ENCODE peak calls at places on chromosomes 12 and 14, in eight cellular contexts. R is heart right ventricle; E is WERI-Rb-1; O is tibial artery; P is IMR-90; N is effector memory CD4-positive, alpha-beta T cell; V is AG04450; Z is stomach. T is an unnamed sample.
A peak's percentile ranks its signal among the peaks of the same experiment; 100 is the strongest.

GRCh38 chr14:102504302-102504950 is 5.2 kb downstream of the ANKRD9 start:
- DNase-seq in R (no peak), E (no peak), O (no peak), P (no peak), N (no peak), V (no peak), Z (no peak), T (peak; percentile 74)

GRCh38 chr14:100709252-100709955 is 17.3 kb upstream of the DLK1 start:
- DNase-seq in R (peak; percentile 32), E (no peak), O (no peak), P (peak; percentile 10), N (no peak), V (no peak), Z (no peak), T (no peak)

GRCh38 chr14:63986789-63987533 is 134.2 kb downstream of the SYNE2 start:
- DNase-seq in R (no peak), E (no peak), O (no peak), P (peak; percentile 78), N (no peak), V (peak; percentile 16), Z (no peak), T (no peak)

GRCh38 chr12:78406776-78407335 is 457.7 kb upstream of the SYT1 start:
- DNase-seq in R (no peak), E (no peak), O (no peak), P (peak; percentile 9), N (no peak), V (no peak), Z (no peak), T (no peak)

GRCh38 chr12:31560516-31560915 is 30.4 kb downstream of the DENND5B start:
- DNase-seq in R (no peak), E (no peak), O (no peak), P (no peak), N (no peak), V (no peak), Z (no peak), T (no peak)

GRCh38 chr12:29497588-29497987 is at the start of gene OVCH1:
- DNase-seq in R (no peak), E (no peak), O (no peak), P (no peak), N (no peak), V (no peak), Z (no peak), T (no peak)

GRCh38 chr12:23640754-23641153 is 308.7 kb downstream of the SOX5 start:
- DNase-seq in R (no peak), E (peak; percentile 10), O (no peak), P (no peak), N (no peak), V (no peak), Z (no peak), T (no peak)

GRCh38 chr14:90114554-90114953 is 52.8 kb downstream of the KCNK13 start:
- DNase-seq in R (no peak), E (no peak), O (no peak), P (no peak), N (no peak), V (no peak), Z (no peak), T (no peak)

DNA sequence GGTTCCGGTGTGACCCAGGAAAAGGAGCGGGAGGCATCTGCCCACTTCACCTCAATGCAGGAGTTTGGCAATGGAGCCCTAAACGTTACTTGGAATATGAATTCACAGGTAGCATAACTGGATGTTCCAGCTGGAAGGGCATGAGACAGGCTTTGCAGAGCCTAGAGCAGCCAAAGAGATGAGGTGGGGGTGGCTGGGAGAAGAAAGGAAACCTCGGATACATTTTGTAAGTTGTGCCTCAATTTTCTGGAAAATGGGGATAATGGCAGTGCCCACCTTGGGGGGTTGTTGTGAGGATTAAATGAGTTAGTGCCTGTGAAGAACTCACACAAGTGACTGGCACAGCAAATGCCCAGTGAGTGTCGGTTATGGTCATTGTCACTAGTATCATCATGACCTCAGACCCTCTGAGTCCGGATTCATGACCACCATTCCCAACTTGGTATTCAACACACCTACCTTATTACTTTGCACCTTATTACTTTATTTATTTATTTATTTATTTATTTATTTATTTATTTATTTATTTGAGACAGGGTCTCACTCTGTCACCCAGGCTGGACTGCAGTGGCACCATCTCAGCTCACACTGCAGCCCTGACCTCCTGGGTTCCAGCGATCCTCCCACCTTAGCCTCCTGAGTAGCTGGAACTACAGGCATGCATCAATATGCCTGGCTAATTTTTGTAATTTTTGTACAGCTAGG is 56.0 kb downstream of the CLMN start:
- DNase-seq in R (no peak), E (no peak), O (no peak), P (no peak), N (no peak), V (no peak), Z (no peak), T (peak; percentile 22)
- H3K27ac ChIP-seq in R (no peak overlapping the region), E (no peak overlapping the region), O (no peak overlapping the region), P (no peak overlapping the region), N (no peak overlapping the region), V (no peak overlapping the region), Z (peak overlapping the region; percentile 88), T (no peak overlapping the region)

DNA sequence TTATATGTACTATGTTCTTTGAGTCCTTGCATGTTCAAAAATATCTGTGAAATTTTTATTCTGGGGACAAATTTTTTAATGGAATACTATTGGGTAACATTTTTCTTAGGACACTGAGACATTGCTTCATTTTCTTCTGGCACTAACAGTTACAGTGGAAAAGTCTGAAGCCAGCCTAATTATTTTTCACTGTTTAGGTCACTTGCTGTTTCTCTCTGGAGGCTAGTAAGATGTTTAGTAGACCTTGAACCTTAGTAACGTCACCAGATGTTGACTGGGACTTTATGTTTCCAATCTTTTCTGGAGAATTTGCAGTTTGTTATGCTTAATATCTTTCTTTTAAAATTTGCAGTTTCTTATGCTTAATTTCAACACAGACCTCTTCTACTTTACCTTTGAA is 12.3 kb upstream of the EPYC start:
- DNase-seq in R (no peak), E (no peak), O (no peak), P (no peak), N (no peak), V (no peak), Z (no peak), T (no peak)
- H3K27ac ChIP-seq in R (peak overlapping the region; percentile 17), E (no peak overlapping the region), O (peak overlapping the region; percentile 33), P (no peak overlapping the region), N (no peak overlapping the region), V (no peak overlapping the region), Z (no peak overlapping the region), T (no peak overlapping the region)

GRCh38 chr14:104682107-104682593 is 7.3 kb upstream of the INF2 start:
- DNase-seq in R (no peak), E (no peak), O (no peak), P (no peak), N (no peak), V (no peak), Z (no peak), T (no peak)
- H3K27ac ChIP-seq in R (peak overlapping the region; percentile 76), E (peak overlapping the region; percentile 48), O (peak overlapping the region; percentile 91), P (peak overlapping the region; percentile 81), N (no peak overlapping the region), V (peak overlapping the region; percentile 99), Z (peak overlapping the region; percentile 93), T (peak overlapping the region; percentile 84)

GRCh38 chr12:65632131-65632855 is 192.0 kb upstream of the HMGA2 start:
- DNase-seq in R (no peak), E (no peak), O (no peak), P (peak; percentile 75), N (no peak), V (no peak), Z (no peak), T (no peak)
- H3K27ac ChIP-seq in R (peak overlapping the region; percentile 13), E (no peak overlapping the region), O (peak overlapping the region; percentile 3), P (peak overlapping the region; percentile 78), N (no peak overlapping the region), V (peak overlapping the region; percentile 93), Z (peak overlapping the region; percentile 32), T (no peak overlapping the region)

GRCh38 chr12:41055875-41056577 is 132.1 kb upstream of the PDZRN4 start:
- DNase-seq in R (no peak), E (no peak), O (no peak), P (peak; percentile 6), N (no peak), V (no peak), Z (no peak), T (no peak)
- H3K27ac ChIP-seq in R (no peak overlapping the region), E (no peak overlapping the region), O (peak overlapping the region; percentile 11), P (peak overlapping the region; percentile 8), N (no peak overlapping the region), V (no peak overlapping the region), Z (no peak overlapping the region), T (peak overlapping the region; percentile 40)